ENCODE peak calls at places on chromosomes 5 and 9, in four cellular contexts. G is A549, X is IMR-90, S is K562. T is an unnamed sample.
A peak's percentile ranks its signal among the peaks of the same experiment; 100 is the strongest.

GRCh38 chr9:111118256-111118950 is 80.1 kb upstream of the LPAR1 start:
- DNase-seq in S (no peak), G (no peak), X (peak; percentile 89), T (no peak)

GRCh38 chr9:132201780-132202703 is 40.2 kb downstream of the NTNG2 start:
- DNase-seq in S (peak; percentile 36), G (no peak), X (no peak), T (no peak)

GRCh38 chr5:83911367-83911919 is 190.8 kb upstream of the HAPLN1 start:
- DNase-seq in G (no peak), S (no peak), X (no peak), T (no peak)

GRCh38 chr5:100537946-100538345 is 2.8 kb downstream of the FAM174A start:
- DNase-seq in G (no peak), S (no peak), X (no peak), T (no peak)

GRCh38 chr9:68629042-68629441 is 76.0 kb upstream of the PIP5K1B start:
- DNase-seq in G (no peak), S (peak; percentile 59), X (no peak), T (no peak)

GRCh38 chr5:122871669-122872068 is 26.3 kb downstream of the SNX24 start:
- DNase-seq in G (no peak), X (no peak), S (no peak), T (no peak)

GRCh38 chr5:179346401-179346800 is 1.1 kb upstream of the ADAMTS2 start:
- DNase-seq in X (no peak), S (no peak), G (no peak), T (no peak)

GRCh38 chr5:76527685-76528161 is 95.5 kb downstream of the F2RL2 start:
- DNase-seq in X (peak; percentile 17), G (no peak), S (no peak), T (peak; percentile 27)

GRCh38 chr5:147751-148150 is 43.5 kb upstream of the LRRC14B start:
- DNase-seq in G (no peak), S (peak; percentile 17), X (no peak), T (no peak)

GRCh38 chr9:120730661-120731514 is 16.6 kb upstream of the MEGF9 start:
- DNase-seq in X (peak; percentile 96), G (no peak), S (no peak), T (peak; percentile 91)

GRCh38 chr5:525164-525761 is 1.0 kb upstream of the SLC9A3 start:
- DNase-seq in X (no peak), G (no peak), S (no peak), T (no peak)

GRCh38 chr9:16106211-16106610 is 553.4 kb downstream of the CCDC171 start:
- DNase-seq in G (no peak), X (no peak), S (no peak), T (no peak)

GRCh38 chr5:9350301-9350797 is 195.5 kb downstream of the SEMA5A start:
- DNase-seq in S (no peak), G (no peak), X (peak; percentile 25), T (no peak)

GRCh38 chr5:7529880-7530279 is 133.9 kb downstream of the ADCY2 start:
- DNase-seq in S (no peak), X (no peak), G (no peak), T (no peak)

GRCh38 chr9:99257723-99258364 is 35.8 kb downstream of the SEC61B start:
- DNase-seq in G (no peak), S (no peak), X (no peak), T (no peak)

GRCh38 chr5:141877478-141878185 is 578 bp downstream of the PCDH1 start:
- DNase-seq in X (no peak), G (no peak), S (peak; percentile 21), T (no peak)

GRCh38 chr5:31581498-31582099 is 49.5 kb downstream of the C5orf22 start:
- DNase-seq in X (peak; percentile 52), G (no peak), S (peak; percentile 52), T (peak; percentile 10)

GRCh38 chr9:129225815-129226214 is 47.8 kb upstream of the IER5L start:
- DNase-seq in X (peak; percentile 73), G (peak; percentile 49), S (peak; percentile 42), T (no peak)

GRCh38 chr5:171606414-171607024 is 179.1 kb upstream of the SMIM23 start:
- DNase-seq in S (peak; percentile 52), X (peak; percentile 10), G (no peak), T (no peak)

GRCh38 chr5:134525687-134526482 is 415 bp downstream of the JADE2 start:
- DNase-seq in S (peak; percentile 81), G (peak; percentile 78), X (peak; percentile 83), T (peak; percentile 61)
- TF ChIP-seq MAZ in S (peak; percentile 82), G (no peak), X (peak; percentile 85), T (no peak)

GRCh38 chr9:88685966-88686365 is 151.0 kb downstream of the NXNL2 start:
- DNase-seq in X (no peak), G (no peak), S (no peak), T (no peak)

GRCh38 chr9:88682431-88682831 is 147.5 kb downstream of the NXNL2 start:
- DNase-seq in S (no peak), X (no peak), G (no peak), T (no peak)

GRCh38 chr9:88681434-88681833 is 146.5 kb downstream of the NXNL2 start:
- DNase-seq in S (no peak), G (no peak), X (no peak), T (peak; percentile 78)

GRCh38 chr9:88680505-88681160 is 145.7 kb downstream of the NXNL2 start:
- DNase-seq in X (peak; percentile 37), S (no peak), G (no peak), T (no peak)

DNA sequence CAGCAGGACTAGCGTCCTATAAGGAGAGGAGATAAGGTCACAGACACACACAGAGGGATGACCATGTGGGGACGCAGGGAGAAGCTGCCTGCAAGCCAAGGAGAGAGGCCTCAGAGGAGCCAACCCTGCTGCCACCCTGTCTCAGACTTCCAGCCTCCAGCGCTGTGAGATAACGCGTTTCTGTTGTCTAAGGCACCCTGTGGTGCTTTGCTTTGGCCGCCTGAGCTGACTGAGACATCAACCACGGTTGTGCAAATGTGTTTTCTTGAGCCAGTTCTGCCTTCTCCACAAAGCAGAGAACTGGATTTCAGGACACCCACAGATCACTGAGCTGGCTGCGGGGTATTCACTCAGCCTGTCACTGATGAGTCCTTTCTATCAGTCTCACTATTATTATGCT is 149.1 kb downstream of the NXNL2 start:
- DNase-seq in S (no peak), G (no peak), X (no peak), T (no peak)
- TF ChIP-seq MAZ in S (no peak), G (no peak), X (no peak), T (no peak)

GRCh38 chr9:18555105-18555883 is 81.3 kb downstream of the ADAMTSL1 start:
- DNase-seq in S (no peak), G (no peak), X (no peak), T (no peak)

GRCh38 chr9:18548456-18548855 is 74.5 kb downstream of the ADAMTSL1 start:
- DNase-seq in G (no peak), S (no peak), X (no peak), T (no peak)

GRCh38 chr9:18549772-18550171 is 75.8 kb downstream of the ADAMTSL1 start:
- DNase-seq in G (no peak), X (no peak), S (no peak), T (no peak)

GRCh38 chr9:18554244-18554643 is 80.3 kb downstream of the ADAMTSL1 start:
- DNase-seq in S (no peak), G (no peak), X (no peak), T (no peak)

GRCh38 chr9:18550286-18550685 is 76.3 kb downstream of the ADAMTSL1 start:
- DNase-seq in G (no peak), S (no peak), X (no peak), T (no peak)
- TF ChIP-seq MAZ in G (no peak), S (no peak), X (no peak), T (no peak)

DNA sequence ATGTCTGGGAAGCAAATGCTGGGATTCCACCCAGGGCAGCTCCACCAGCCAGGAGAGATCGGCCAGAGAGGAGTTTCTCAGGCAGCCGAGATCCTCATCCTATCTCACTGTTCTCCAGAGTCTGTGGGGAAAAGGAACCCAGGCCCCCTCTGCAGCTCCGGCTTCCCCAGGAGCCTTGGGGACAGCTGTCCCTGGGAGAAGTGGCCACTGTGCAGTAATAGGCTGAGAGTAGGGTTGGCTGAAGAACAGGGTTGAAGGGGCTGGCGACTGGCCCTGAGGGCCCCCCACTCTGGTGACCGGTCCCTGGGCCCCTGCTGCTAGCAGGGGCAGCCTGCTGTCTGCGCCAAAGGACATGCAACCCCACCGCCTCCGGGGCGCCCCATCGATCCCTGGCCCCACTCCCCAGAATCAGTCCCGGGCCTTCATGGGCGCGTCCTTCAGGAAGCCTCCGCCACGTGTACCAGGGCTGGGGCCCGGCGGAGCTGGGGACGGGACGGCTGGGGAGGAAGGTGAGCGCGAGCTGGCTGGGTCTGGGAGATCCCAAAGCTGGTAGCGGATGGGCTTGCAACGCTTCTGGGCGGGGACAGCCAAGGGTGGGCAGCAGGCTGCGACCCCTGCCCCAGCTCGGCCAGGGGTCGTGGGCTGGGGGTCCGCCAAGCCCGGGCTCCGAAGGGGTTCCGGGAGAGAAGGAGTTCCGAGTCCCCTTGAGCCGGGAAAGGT is 44.0 kb upstream of the STXBP1 start:
- DNase-seq in G (no peak), X (no peak), S (peak; percentile 50), T (no peak)
- TF ChIP-seq MAZ in G (no peak), X (no peak), S (no peak), T (no peak)

DNA sequence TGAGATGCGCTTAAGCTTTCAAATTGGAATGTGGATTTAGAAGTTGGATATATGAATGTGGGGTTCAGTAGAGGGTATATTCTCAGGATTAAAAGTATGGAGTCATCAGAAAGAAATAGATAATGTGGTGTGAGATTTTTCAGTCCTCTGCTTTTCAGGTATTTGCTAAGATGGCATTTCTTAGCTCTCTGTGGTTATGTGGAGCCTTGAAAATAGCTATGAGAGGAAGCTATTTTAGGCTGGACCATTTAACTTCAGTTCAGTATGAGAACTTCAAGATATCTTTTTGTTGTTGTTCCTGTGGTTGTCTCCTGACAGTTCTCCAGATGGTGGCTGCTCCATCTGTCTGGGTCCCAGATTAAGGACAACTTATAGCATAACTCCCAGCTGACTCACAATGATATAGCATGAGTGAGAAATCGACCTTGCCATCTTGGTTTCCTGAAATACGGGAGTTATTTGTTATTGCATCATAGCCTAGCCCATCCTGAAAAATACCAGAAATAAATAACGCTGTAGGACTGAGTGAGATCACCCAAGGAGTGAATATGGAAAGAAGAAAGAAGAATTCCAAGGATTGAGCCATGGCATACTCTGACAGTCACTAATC is 461.5 kb downstream of the ANXA1 start:
- DNase-seq in X (no peak), G (no peak), S (peak; percentile 12), T (no peak)
- TF ChIP-seq MAZ in X (no peak), G (no peak), S (no peak), T (no peak)